ENCODE peak calls at places on chromosomes 5 and 9, in six cellular contexts. One of them, this sample, is unnamed.

GRCh38 chr5:143341807-143342570 is 61.5 kb downstream of the NR3C1 start:
- DNase-seq in GM23248: peak; percentile 81
- DNase-seq in H1: no peak
- DNase-seq in HCT116: peak; percentile 21
- DNase-seq in astrocyte: peak; percentile 64
- DNase-seq in fibroblast of lung: peak; percentile 71
- DNase-seq in this sample: peak; percentile 73

GRCh38 chr9:124624735-124624992 is 117.5 kb upstream of the NR5A1 start:
- DNase-seq in astrocyte: no peak
- DNase-seq in HCT116: no peak
- DNase-seq in fibroblast of lung: no peak
- DNase-seq in GM23248: no peak
- DNase-seq in H1: no peak
- DNase-seq in this sample: no peak

GRCh38 chr5:66406761-66407289 is 189.4 kb upstream of the MAST4 start:
- DNase-seq in H1: no peak
- DNase-seq in fibroblast of lung: peak; percentile 28
- DNase-seq in GM23248: no peak
- DNase-seq in HCT116: no peak
- DNase-seq in astrocyte: peak; percentile 14
- DNase-seq in this sample: no peak

GRCh38 chr5:1419476-1420210 is 25.6 kb downstream of the SLC6A3 start:
- DNase-seq in fibroblast of lung: no peak
- DNase-seq in HCT116: no peak
- DNase-seq in H1: no peak
- DNase-seq in astrocyte: no peak
- DNase-seq in GM23248: no peak
- DNase-seq in this sample: no peak

GRCh38 chr9:73577867-73578266 is 426.2 kb downstream of the ANXA1 start:
- DNase-seq in GM23248: peak; percentile 6
- DNase-seq in H1: no peak
- DNase-seq in HCT116: no peak
- DNase-seq in astrocyte: peak; percentile 61
- DNase-seq in fibroblast of lung: peak; percentile 75
- DNase-seq in this sample: peak; percentile 12

GRCh38 chr9:27861887-27862286 is 288.6 kb upstream of the C9orf72 start:
- DNase-seq in H1: no peak
- DNase-seq in GM23248: peak; percentile 3
- DNase-seq in fibroblast of lung: peak; percentile 54
- DNase-seq in HCT116: no peak
- DNase-seq in astrocyte: peak; percentile 32
- DNase-seq in this sample: peak; percentile 17

GRCh38 chr9:123246534-123246933 is 21.9 kb downstream of the STRBP start:
- DNase-seq in HCT116: no peak
- DNase-seq in astrocyte: peak; percentile 23
- DNase-seq in fibroblast of lung: peak; percentile 29
- DNase-seq in H1: no peak
- DNase-seq in GM23248: no peak
- DNase-seq in this sample: no peak

GRCh38 chr5:149472399-149472798 is 78.8 kb downstream of the CSNK1A1 start:
- DNase-seq in astrocyte: no peak
- DNase-seq in GM23248: no peak
- DNase-seq in H1: no peak
- DNase-seq in fibroblast of lung: no peak
- DNase-seq in HCT116: no peak
- DNase-seq in this sample: no peak

GRCh38 chr9:36928210-36928609 is 105.9 kb downstream of the PAX5 start:
- DNase-seq in GM23248: no peak
- DNase-seq in HCT116: no peak
- DNase-seq in H1: no peak
- DNase-seq in astrocyte: no peak
- DNase-seq in fibroblast of lung: peak; percentile 20
- DNase-seq in this sample: no peak

GRCh38 chr5:149937610-149938009 is 7.0 kb downstream of the PDE6A start:
- DNase-seq in HCT116: no peak
- DNase-seq in astrocyte: no peak
- DNase-seq in GM23248: peak; percentile 69
- DNase-seq in fibroblast of lung: no peak
- DNase-seq in H1: no peak
- DNase-seq in this sample: peak; percentile 77

GRCh38 chr9:13318027-13318426 is 38.5 kb upstream of the MPDZ start:
- DNase-seq in astrocyte: no peak
- DNase-seq in H1: no peak
- DNase-seq in GM23248: no peak
- DNase-seq in HCT116: no peak
- DNase-seq in fibroblast of lung: no peak
- DNase-seq in this sample: no peak

GRCh38 chr5:33997331-33997983 is 10.4 kb downstream of the AMACR start:
- DNase-seq in fibroblast of lung: peak; percentile 80
- DNase-seq in GM23248: peak; percentile 93
- DNase-seq in HCT116: peak; percentile 19
- DNase-seq in H1: no peak
- DNase-seq in astrocyte: peak; percentile 72
- DNase-seq in this sample: peak; percentile 74

GRCh38 chr5:172943283-172943841 is 15.9 kb upstream of the RPL26L1 start:
- DNase-seq in HCT116: no peak
- DNase-seq in H1: no peak
- DNase-seq in fibroblast of lung: peak; percentile 94
- DNase-seq in astrocyte: peak; percentile 87
- DNase-seq in GM23248: peak; percentile 98
- DNase-seq in this sample: no peak

GRCh38 chr9:629136-629535 is 212.4 kb upstream of the DMRT1 start:
- DNase-seq in H1: no peak
- DNase-seq in fibroblast of lung: no peak
- DNase-seq in astrocyte: no peak
- DNase-seq in GM23248: no peak
- DNase-seq in HCT116: no peak
- DNase-seq in this sample: no peak

GRCh38 chr9:98570663-98571440 is 137.9 kb downstream of the GABBR2 start:
- DNase-seq in H1: no peak
- DNase-seq in HCT116: no peak
- DNase-seq in GM23248: no peak
- DNase-seq in fibroblast of lung: no peak
- DNase-seq in astrocyte: no peak
- DNase-seq in this sample: no peak

GRCh38 chr9:115593587-115594091 is 475.7 kb upstream of the TNC start:
- DNase-seq in HCT116: peak; percentile 23
- DNase-seq in H1: no peak
- DNase-seq in astrocyte: no peak
- DNase-seq in GM23248: peak; percentile 73
- DNase-seq in fibroblast of lung: peak; percentile 46
- DNase-seq in this sample: peak; percentile 47

GRCh38 chr5:151082976-151083651 is 2.3 kb upstream of the TNIP1 start:
- DNase-seq in astrocyte: no peak
- DNase-seq in HCT116: no peak
- DNase-seq in fibroblast of lung: peak; percentile 49
- DNase-seq in GM23248: no peak
- DNase-seq in H1: no peak
- DNase-seq in this sample: peak; percentile 97

GRCh38 chr5:57002959-57003485 is 51.1 kb upstream of the MIER3 start:
- DNase-seq in HCT116: no peak
- DNase-seq in fibroblast of lung: no peak
- DNase-seq in astrocyte: no peak
- DNase-seq in GM23248: no peak
- DNase-seq in H1: no peak
- DNase-seq in this sample: no peak

GRCh38 chr9:90793729-90794128 is 7.9 kb upstream of the SYK start:
- DNase-seq in fibroblast of lung: no peak
- DNase-seq in GM23248: no peak
- DNase-seq in H1: no peak
- DNase-seq in HCT116: no peak
- DNase-seq in astrocyte: no peak
- DNase-seq in this sample: no peak

GRCh38 chr5:65329266-65329665 is 152.5 kb downstream of the ADAMTS6 start:
- DNase-seq in GM23248: peak; percentile 49
- DNase-seq in H1: no peak
- DNase-seq in HCT116: no peak
- DNase-seq in astrocyte: peak; percentile 38
- DNase-seq in fibroblast of lung: peak; percentile 51
- DNase-seq in this sample: no peak

GRCh38 chr9:129595323-129595741 is 25.6 kb downstream of the C9orf50 start:
- DNase-seq in H1: no peak
- DNase-seq in HCT116: no peak
- DNase-seq in astrocyte: peak; percentile 35
- DNase-seq in fibroblast of lung: peak; percentile 61
- DNase-seq in GM23248: peak; percentile 86
- DNase-seq in this sample: no peak

GRCh38 chr5:112776301-112776856 is 38.7 kb downstream of the APC start:
- DNase-seq in H1: no peak
- DNase-seq in HCT116: no peak
- DNase-seq in fibroblast of lung: peak; percentile 86
- DNase-seq in GM23248: peak; percentile 93
- DNase-seq in astrocyte: peak; percentile 83
- DNase-seq in this sample: peak; percentile 60

GRCh38 chr5:118548761-118549160 is 439.6 kb downstream of the DTWD2 start:
- DNase-seq in fibroblast of lung: peak; percentile 58
- DNase-seq in astrocyte: peak; percentile 47
- DNase-seq in GM23248: peak; percentile 89
- DNase-seq in H1: no peak
- DNase-seq in HCT116: no peak
- DNase-seq in this sample: peak; percentile 79

GRCh38 chr5:39652036-39652435 is 227.3 kb upstream of the DAB2 start:
- DNase-seq in H1: no peak
- DNase-seq in astrocyte: no peak
- DNase-seq in HCT116: no peak
- DNase-seq in GM23248: no peak
- DNase-seq in fibroblast of lung: no peak
- DNase-seq in this sample: no peak

GRCh38 chr5:39658861-39659260 is 234.1 kb upstream of the DAB2 start:
- DNase-seq in astrocyte: no peak
- DNase-seq in HCT116: no peak
- DNase-seq in fibroblast of lung: no peak
- DNase-seq in H1: no peak
- DNase-seq in GM23248: no peak
- DNase-seq in this sample: no peak

GRCh38 chr5:39657943-39658342 is 233.2 kb upstream of the DAB2 start:
- DNase-seq in astrocyte: peak; percentile 18
- DNase-seq in GM23248: no peak
- DNase-seq in fibroblast of lung: peak; percentile 41
- DNase-seq in HCT116: no peak
- DNase-seq in H1: no peak
- DNase-seq in this sample: no peak

GRCh38 chr5:39656600-39656999 is 231.8 kb upstream of the DAB2 start:
- DNase-seq in H1: no peak
- DNase-seq in GM23248: no peak
- DNase-seq in fibroblast of lung: no peak
- DNase-seq in HCT116: no peak
- DNase-seq in astrocyte: no peak
- DNase-seq in this sample: no peak

DNA sequence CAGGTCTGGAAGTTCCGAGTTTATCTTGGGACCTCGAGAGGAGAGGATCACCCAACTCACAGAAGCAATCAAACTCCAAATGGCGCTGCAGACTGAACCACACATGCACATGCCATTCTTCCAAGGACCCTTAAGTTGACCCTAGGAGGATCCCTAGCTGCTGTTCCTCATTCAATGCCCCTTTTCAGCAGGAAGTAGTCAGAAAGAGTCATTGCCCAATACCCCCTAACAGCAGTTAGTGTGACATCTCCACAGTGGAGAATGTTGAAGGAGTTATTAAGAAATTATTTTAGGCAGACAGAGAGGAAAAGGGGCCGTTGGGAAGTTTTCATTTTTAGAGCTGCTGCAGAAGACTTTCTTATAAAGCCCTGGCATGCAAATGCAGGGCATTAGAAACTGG is 229.9 kb upstream of the DAB2 start:
- DNase-seq in GM23248: no peak
- DNase-seq in H1: no peak
- DNase-seq in HCT116: no peak
- DNase-seq in astrocyte: no peak
- DNase-seq in fibroblast of lung: no peak
- DNase-seq in this sample: no peak
- H2AFZ ChIP-seq in GM23248: no peak overlapping the region
- H2AFZ ChIP-seq in H1: no peak overlapping the region
- H2AFZ ChIP-seq in HCT116: no peak overlapping the region
- H2AFZ ChIP-seq in astrocyte: no peak overlapping the region
- H2AFZ ChIP-seq in fibroblast of lung: no peak overlapping the region
- H2AFZ ChIP-seq in this sample: no peak overlapping the region

GRCh38 chr9:107462691-107463090 is 26.9 kb downstream of the KLF4 start:
- DNase-seq in GM23248: peak; percentile 74
- DNase-seq in fibroblast of lung: no peak
- DNase-seq in HCT116: no peak
- DNase-seq in H1: no peak
- DNase-seq in astrocyte: peak; percentile 7
- DNase-seq in this sample: peak; percentile 44

GRCh38 chr9:107471562-107471961 is 18.0 kb downstream of the KLF4 start:
- DNase-seq in astrocyte: no peak
- DNase-seq in H1: no peak
- DNase-seq in GM23248: no peak
- DNase-seq in HCT116: no peak
- DNase-seq in fibroblast of lung: no peak
- DNase-seq in this sample: no peak

GRCh38 chr9:107467416-107467815 is 22.2 kb downstream of the KLF4 start:
- DNase-seq in astrocyte: no peak
- DNase-seq in H1: no peak
- DNase-seq in fibroblast of lung: no peak
- DNase-seq in HCT116: no peak
- DNase-seq in GM23248: peak; percentile 44
- DNase-seq in this sample: no peak

GRCh38 chr9:107460153-107461023 is 29.2 kb downstream of the KLF4 start:
- DNase-seq in astrocyte: no peak
- DNase-seq in GM23248: no peak
- DNase-seq in H1: no peak
- DNase-seq in fibroblast of lung: no peak
- DNase-seq in HCT116: no peak
- DNase-seq in this sample: no peak

GRCh38 chr9:107465467-107466451 is 23.8 kb downstream of the KLF4 start:
- DNase-seq in GM23248: peak; percentile 88
- DNase-seq in fibroblast of lung: peak; percentile 26
- DNase-seq in HCT116: no peak
- DNase-seq in H1: no peak
- DNase-seq in astrocyte: peak; percentile 14
- DNase-seq in this sample: peak; percentile 50
- TF ChIP-seq EZH2 in GM23248: no peak
- TF ChIP-seq EZH2 in fibroblast of lung: no peak
- TF ChIP-seq EZH2 in HCT116: no peak
- TF ChIP-seq EZH2 in H1: peak; percentile 47
- TF ChIP-seq EZH2 in astrocyte: peak; percentile 55
- TF ChIP-seq EZH2 in this sample: no peak

DNA sequence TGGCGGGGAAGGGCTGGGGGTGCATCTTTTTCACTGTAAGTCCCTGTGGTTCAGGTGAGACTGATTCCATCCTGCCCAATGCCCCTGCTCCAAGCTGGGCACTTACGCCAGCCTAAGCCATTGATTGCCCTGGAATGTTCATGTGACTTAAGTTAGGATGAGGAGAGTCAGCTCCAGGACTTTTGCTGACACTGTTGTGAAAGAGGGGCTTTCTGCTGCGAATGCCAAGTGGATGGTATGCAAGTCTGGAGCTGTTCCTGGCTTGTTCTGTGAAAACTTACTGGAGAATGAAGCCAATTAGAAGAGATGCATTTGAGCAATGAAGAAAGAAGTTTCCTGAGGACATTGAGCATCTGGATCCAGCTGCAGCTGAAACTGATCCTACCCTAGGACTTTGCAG is 61.2 kb upstream of the ZFR start:
- DNase-seq in astrocyte: peak; percentile 48
- DNase-seq in fibroblast of lung: peak; percentile 65
- DNase-seq in HCT116: no peak
- DNase-seq in H1: no peak
- DNase-seq in GM23248: peak; percentile 73
- DNase-seq in this sample: peak; percentile 31
- H3K9ac ChIP-seq in astrocyte: peak overlapping the region; percentile 11
- H3K9ac ChIP-seq in fibroblast of lung: no peak overlapping the region
- H3K9ac ChIP-seq in HCT116: no peak overlapping the region
- H3K9ac ChIP-seq in H1: no peak overlapping the region
- H3K9ac ChIP-seq in GM23248: peak overlapping the region; percentile 71
- H3K9ac ChIP-seq in this sample: no peak overlapping the region

GRCh38 chr5:36491860-36492259 is 114.5 kb upstream of the SLC1A3 start:
- DNase-seq in astrocyte: no peak
- DNase-seq in GM23248: no peak
- DNase-seq in H1: no peak
- DNase-seq in fibroblast of lung: no peak
- DNase-seq in HCT116: no peak
- DNase-seq in this sample: no peak
- H2AFZ ChIP-seq in astrocyte: no peak overlapping the region
- H2AFZ ChIP-seq in GM23248: no peak overlapping the region
- H2AFZ ChIP-seq in H1: no peak overlapping the region
- H2AFZ ChIP-seq in fibroblast of lung: no peak overlapping the region
- H2AFZ ChIP-seq in HCT116: no peak overlapping the region
- H2AFZ ChIP-seq in this sample: no peak overlapping the region